ENCODE peak calls at places on chromosomes 6 and 20, in nine cellular contexts. A is neural crest cell, Z is colonic mucosa, Y is GM12865, D is foreskin fibroblast, T is ovary, F is lower leg skin, R is fibroblast of lung, B is pancreas. K is an unnamed sample.

GRCh38 chr20:371755-372542 is 8.6 kb upstream of the TRIB3 start:
- DNase-seq in Z (peak), R (peak), B (peak), Y (no peak), A (no peak), D (peak), F (peak), T (no peak), K (peak)

GRCh38 chr6:169529931-169530761 is 171.7 kb downstream of the WDR27 start:
- DNase-seq in A (no peak), F (no peak), T (no peak), Y (no peak), Z (peak), B (peak), R (peak), D (peak), K (peak)

GRCh38 chr6:147058786-147059434 is 145.3 kb upstream of the STXBP5 start:
- DNase-seq in D (no peak), Z (no peak), Y (no peak), B (no peak), R (no peak), F (no peak), T (no peak), A (no peak), K (no peak)

GRCh38 chr20:23143986-23144695 is 58.0 kb upstream of the CD93 start:
- DNase-seq in Z (no peak), Y (no peak), F (no peak), D (no peak), T (peak), A (no peak), R (no peak), B (no peak), K (no peak)

GRCh38 chr20:52655365-52655764 is 316.8 kb upstream of the TSHZ2 start:
- DNase-seq in R (no peak), Y (no peak), B (no peak), A (no peak), Z (no peak), F (no peak), T (no peak), D (no peak), K (no peak)

GRCh38 chr6:90411292-90411781 is 114.7 kb upstream of the BACH2 start:
- DNase-seq in Y (peak), Z (no peak), R (peak), A (no peak), F (no peak), D (no peak), B (no peak), T (no peak), K (no peak)

GRCh38 chr6:14921170-14921569 is 324.7 kb upstream of the JARID2 start:
- DNase-seq in B (peak), D (no peak), Z (peak), A (peak), F (peak), Y (no peak), T (peak), R (peak), K (no peak)

GRCh38 chr20:45842169-45842812 is 8.7 kb downstream of the SNX21 start:
- DNase-seq in Z (no peak), B (no peak), D (peak), F (no peak), Y (peak), R (peak), A (no peak), T (no peak), K (peak)

GRCh38 chr6:43836507-43836906 is 66.5 kb downstream of the VEGFA start:
- DNase-seq in D (peak), Z (no peak), R (no peak), T (no peak), B (no peak), Y (no peak), F (no peak), A (no peak), K (peak)

GRCh38 chr20:41176711-41177552 is 39.6 kb downstream of the PLCG1 start:
- DNase-seq in Y (no peak), A (no peak), B (peak), Z (no peak), R (no peak), T (peak), D (no peak), F (peak), K (no peak)

GRCh38 chr6:45415778-45416518 is 38.2 kb upstream of the SUPT3H start:
- DNase-seq in Z (no peak), D (no peak), A (no peak), Y (no peak), B (no peak), F (no peak), R (no peak), T (no peak), K (no peak)

GRCh38 chr6:101077344-101077743 is 196.2 kb upstream of the ASCC3 start:
- DNase-seq in B (no peak), A (no peak), D (no peak), F (no peak), Z (no peak), T (no peak), R (no peak), Y (no peak), K (no peak)

GRCh38 chr6:141026504-141026903 is 1106.2 kb upstream of the GJE1 start:
- DNase-seq in B (peak), Z (no peak), R (no peak), T (no peak), D (no peak), Y (no peak), A (no peak), F (no peak), K (no peak)

DNA sequence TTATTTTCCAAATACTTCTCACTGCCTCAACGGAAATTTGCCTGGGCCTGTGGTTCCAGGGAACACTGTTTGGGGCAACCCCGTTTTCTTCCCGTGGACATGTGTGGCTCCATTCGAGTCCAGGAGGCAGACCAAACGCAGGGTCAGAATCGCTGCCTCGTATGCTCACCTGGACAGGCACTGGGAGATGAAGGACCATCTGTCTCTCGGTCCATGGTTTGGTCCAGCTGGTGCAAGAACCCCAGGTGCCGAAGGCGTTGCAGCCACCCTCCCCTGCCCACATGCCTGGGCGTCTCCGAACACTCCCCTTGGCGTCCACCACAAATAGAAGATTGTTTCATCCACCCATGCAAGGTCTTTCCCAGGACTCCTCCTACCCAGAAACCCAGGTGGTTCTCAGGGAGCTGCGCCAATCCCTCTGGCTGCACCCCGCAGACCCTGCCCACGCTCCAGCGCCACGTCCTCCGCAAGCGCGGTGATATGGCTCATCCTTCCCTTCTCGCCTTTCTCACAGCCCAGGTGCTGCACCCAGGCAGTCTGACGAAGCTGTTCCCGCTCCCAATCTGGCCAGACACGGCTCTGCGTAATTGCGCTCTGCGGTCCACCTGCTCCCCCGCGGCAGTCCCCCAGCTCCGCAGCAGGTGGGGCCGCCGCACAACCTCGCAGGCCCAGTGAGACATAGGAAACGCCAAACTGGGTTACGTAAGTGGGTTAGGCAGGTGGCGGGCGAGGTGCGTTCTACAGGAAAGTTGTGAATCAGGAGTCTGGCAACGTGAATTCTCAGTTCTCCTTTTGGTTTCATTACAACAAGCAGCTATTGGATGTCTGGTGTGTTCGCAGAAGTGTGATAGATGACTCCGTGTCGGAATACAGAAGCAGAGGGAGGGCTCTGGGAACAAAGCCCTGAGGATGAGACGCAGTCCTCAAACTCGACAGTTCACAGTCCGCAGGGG is 146.2 kb upstream of the ECI2 start:
- DNase-seq in Y (peak), Z (peak), T (peak), F (peak), D (no peak), A (peak), B (peak), R (peak), K (no peak)
- TF ChIP-seq CTCF in Y (peak), Z (no peak), T (peak), F (peak), D (no peak), A (no peak), B (no peak), R (no peak), K (no peak)

DNA sequence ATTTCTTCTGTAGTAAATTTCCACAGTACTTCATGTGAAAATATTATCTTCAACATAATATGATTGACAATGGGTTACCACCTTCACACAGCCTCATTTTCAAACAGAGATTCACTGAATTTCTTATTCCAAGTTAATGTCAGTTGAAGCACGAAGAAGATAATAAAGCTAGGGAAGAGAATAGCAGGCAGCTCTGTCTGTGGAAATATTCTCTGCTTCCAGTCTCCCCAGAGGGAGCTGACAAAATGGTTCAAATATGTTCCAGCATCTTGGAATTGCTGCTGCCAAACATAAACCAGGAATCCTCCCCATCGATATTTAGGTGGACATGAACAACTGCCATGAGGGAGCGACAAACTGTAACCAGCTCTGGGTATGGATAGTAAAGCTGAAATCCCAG is 224.8 kb downstream of the GJA1 start:
- DNase-seq in D (no peak), R (no peak), F (no peak), Y (no peak), A (no peak), T (no peak), B (no peak), Z (no peak), K (no peak)
- TF ChIP-seq CTCF in D (no peak), R (no peak), F (no peak), Y (no peak), A (no peak), T (no peak), B (no peak), Z (no peak), K (no peak)

GRCh38 chr20:59645761-59646171 is 41.4 kb downstream of the PHACTR3 start:
- DNase-seq in T (no peak), F (peak), B (no peak), A (no peak), D (no peak), Z (peak), R (no peak), Y (no peak), K (no peak)
- TF ChIP-seq CTCF in T (no peak), F (no peak), B (no peak), A (no peak), D (peak), Z (no peak), R (no peak), Y (no peak), K (no peak)

GRCh38 chr6:2989332-2990178 is 10.1 kb upstream of the NQO2 start:
- DNase-seq in Z (peak), F (peak), B (peak), A (peak), D (peak), Y (peak), T (peak), R (peak), K (peak)
- TF ChIP-seq CTCF in Z (peak), F (no peak), B (no peak), A (peak), D (no peak), Y (no peak), T (peak), R (no peak), K (peak)

DNA sequence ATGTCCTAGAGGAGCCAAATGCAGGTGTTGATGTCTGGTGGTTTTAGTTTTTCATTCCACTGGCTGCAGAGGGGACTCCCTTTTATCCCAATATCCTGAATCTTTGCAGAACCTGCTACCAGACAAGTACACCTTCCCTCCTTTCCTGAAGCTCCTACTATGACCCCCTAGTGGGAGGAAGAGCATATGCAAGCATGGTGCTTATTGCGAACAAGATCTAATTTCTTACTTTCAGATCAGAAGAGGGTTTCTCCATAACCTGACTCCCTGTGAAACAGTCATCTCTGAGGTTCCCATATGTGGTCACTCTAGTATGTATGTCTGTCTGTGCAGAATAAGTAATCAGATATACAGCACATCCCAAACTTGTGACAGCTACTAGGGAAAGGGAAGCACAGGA is 277.2 kb downstream of the ARHGAP18 start:
- DNase-seq in Y (no peak), D (no peak), A (no peak), F (no peak), R (no peak), T (no peak), Z (no peak), B (no peak), K (no peak)
- TF ChIP-seq CTCF in Y (peak), D (peak), A (peak), F (no peak), R (no peak), T (no peak), Z (no peak), B (no peak), K (peak)

DNA sequence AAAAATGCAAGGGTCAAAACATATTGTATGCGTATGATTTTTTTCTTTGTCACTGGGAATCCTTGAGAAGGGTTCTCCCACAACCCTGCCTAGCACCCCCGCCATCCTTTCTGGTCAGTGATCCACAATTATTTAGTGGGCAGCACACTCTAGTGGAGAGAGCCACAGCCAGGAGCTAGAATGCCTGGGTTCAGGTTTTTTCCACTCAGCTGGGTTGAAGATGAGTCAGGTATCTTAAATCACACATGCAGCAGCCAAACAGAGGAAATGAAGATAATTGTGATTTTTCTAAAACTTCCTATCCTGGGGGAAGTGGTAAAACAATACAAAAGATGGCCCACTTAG is 243.1 kb downstream of the PKHD1 start:
- DNase-seq in A (no peak), T (no peak), B (no peak), Y (peak), R (no peak), D (no peak), F (no peak), Z (no peak), K (no peak)
- TF ChIP-seq CTCF in A (peak), T (no peak), B (no peak), Y (peak), R (no peak), D (no peak), F (no peak), Z (no peak), K (no peak)

DNA sequence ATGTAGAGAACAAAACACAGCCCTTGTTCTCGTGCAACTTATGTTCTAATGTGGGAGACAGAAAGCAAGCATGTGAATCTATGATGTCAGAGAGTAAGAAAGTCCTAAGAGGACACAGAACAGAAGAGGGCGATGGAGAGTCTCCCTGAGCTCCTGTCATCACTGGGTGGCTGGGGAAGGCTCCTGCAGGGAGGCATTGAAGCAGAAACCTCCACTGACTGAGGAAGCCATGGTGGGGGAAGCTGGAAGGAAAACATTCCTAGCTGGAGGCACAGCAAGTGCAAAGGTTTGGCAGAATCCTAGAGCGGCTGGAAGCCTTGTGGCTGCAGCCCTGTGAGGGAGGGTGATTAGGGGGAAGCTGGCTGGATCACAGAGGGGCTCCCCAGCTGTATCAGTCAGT is 248.0 kb downstream of the CDH26 start:
- DNase-seq in B (no peak), T (no peak), R (peak), A (peak), Y (no peak), Z (no peak), D (no peak), F (no peak), K (peak)
- TF ChIP-seq CTCF in B (no peak), T (no peak), R (peak), A (peak), Y (no peak), Z (no peak), D (peak), F (no peak), K (peak)

GRCh38 chr6:167968091-167968490 is 29.4 kb upstream of the KIF25 start:
- DNase-seq in T (no peak), Y (no peak), A (peak), F (no peak), Z (peak), D (no peak), R (no peak), B (no peak), K (no peak)
- TF ChIP-seq CTCF in T (no peak), Y (peak), A (peak), F (no peak), Z (peak), D (peak), R (no peak), B (no peak), K (peak)

GRCh38 chr6:111276736-111277135 is 189.4 kb downstream of the SLC16A10 start:
- DNase-seq in B (no peak), A (no peak), T (no peak), F (no peak), Y (no peak), R (no peak), D (no peak), Z (no peak), K (no peak)

GRCh38 chr6:111278738-111279137 is 191.4 kb downstream of the SLC16A10 start:
- DNase-seq in F (no peak), D (no peak), Y (no peak), R (no peak), Z (no peak), T (no peak), B (no peak), A (no peak), K (no peak)

GRCh38 chr6:111277819-111278218 is 190.5 kb downstream of the SLC16A10 start:
- DNase-seq in Z (no peak), Y (no peak), R (no peak), F (no peak), B (no peak), A (no peak), T (no peak), D (no peak), K (no peak)

GRCh38 chr6:111276335-111276734 is 189.0 kb downstream of the SLC16A10 start:
- DNase-seq in R (no peak), Y (no peak), F (no peak), B (no peak), Z (no peak), A (no peak), T (no peak), D (no peak), K (no peak)

DNA sequence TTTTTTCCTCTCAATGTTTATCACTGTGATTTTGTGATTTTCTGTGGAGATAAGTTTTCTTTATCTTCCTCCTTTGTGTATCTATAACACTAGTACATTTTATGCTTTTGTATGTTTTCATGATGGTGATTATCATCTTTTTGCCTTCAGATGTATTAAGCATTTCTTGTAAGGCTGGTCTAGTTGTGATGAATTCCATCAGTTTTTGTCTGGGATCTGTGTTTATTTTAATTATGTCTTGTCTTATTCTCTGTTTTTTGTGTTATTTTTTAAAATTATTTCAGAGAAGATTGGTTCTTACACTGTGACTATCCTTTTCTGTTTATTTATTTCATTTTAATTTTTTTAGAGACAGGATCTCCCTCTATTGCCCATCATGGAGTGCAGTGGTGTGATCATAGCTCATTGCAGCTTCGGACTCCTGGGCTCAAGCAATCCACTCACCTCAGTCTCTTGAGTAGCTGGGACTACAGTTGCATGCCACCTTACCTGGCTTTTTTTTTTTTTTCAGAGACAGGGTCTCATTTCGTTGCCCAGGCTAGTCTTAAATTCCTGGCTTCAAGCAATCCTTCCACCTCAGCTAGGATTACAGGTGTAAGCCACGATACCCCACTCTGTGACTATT is 187.4 kb downstream of the SLC16A10 start:
- DNase-seq in D (no peak), Z (no peak), T (no peak), R (peak), F (no peak), B (no peak), Y (no peak), A (no peak), K (no peak)
- TF ChIP-seq CTCF in D (no peak), Z (no peak), T (no peak), R (no peak), F (no peak), B (no peak), Y (no peak), A (no peak), K (no peak)